ENCODE peak calls at places on chromosomes 5 and 9, in four cellular contexts. O, M, Q and Y are unnamed samples.

GRCh38 chr5:73564644-73565165 is 734 bp downstream of the ANKRA2 start:
- DNase-seq in O (no peak), M (no peak), Q (peak), Y (no peak)

GRCh38 chr5:60026174-60026573 is 132.6 kb upstream of the PDE4D start:
- DNase-seq in O (no peak), M (peak), Q (peak), Y (peak)

GRCh38 chr9:69397384-69398214 is 72.6 kb downstream of the ENTREP1 start:
- DNase-seq in O (no peak), M (no peak), Q (peak), Y (no peak)

GRCh38 chr9:111916234-111916645 is 19.6 kb downstream of the UGCG start:
- DNase-seq in O (no peak), M (no peak), Q (no peak), Y (no peak)

GRCh38 chr5:153617190-153617589 is 126.7 kb downstream of the GRIA1 start:
- DNase-seq in O (no peak), M (no peak), Q (peak), Y (peak)

GRCh38 chr9:121837113-121838010 is 185.9 kb downstream of the DAB2IP start:
- DNase-seq in O (no peak), M (no peak), Q (peak), Y (no peak)

GRCh38 chr5:58887721-58888409 is 305.0 kb downstream of the RAB3C start:
- DNase-seq in O (no peak), M (no peak), Q (peak), Y (no peak)

GRCh38 chr5:38299585-38299984 is 41.2 kb downstream of the EGFLAM start:
- DNase-seq in O (no peak), M (no peak), Q (no peak), Y (no peak)

GRCh38 chr9:7161469-7161868 is 403.7 kb downstream of the KDM4C start:
- DNase-seq in O (no peak), M (no peak), Q (no peak), Y (no peak)

GRCh38 chr5:144187699-144188294 is 17.1 kb downstream of the KCTD16 start:
- DNase-seq in O (peak), M (peak), Q (peak), Y (peak)

GRCh38 chr9:110066929-110067716 is 140.8 kb downstream of the C9orf152 start:
- DNase-seq in O (no peak), M (no peak), Q (peak), Y (no peak)

GRCh38 chr5:151214614-151215545 is 9.0 kb downstream of the CCDC69 start:
- DNase-seq in O (no peak), M (no peak), Q (no peak), Y (no peak)

GRCh38 chr9:92680166-92681119 is 10.5 kb upstream of the IPPK start:
- DNase-seq in O (no peak), M (no peak), Q (peak), Y (no peak)

GRCh38 chr5:135568241-135568640 is 10.6 kb downstream of the CXCL14 start:
- DNase-seq in O (no peak), M (no peak), Q (no peak), Y (no peak)

GRCh38 chr5:140205952-140206351 is 31.0 kb downstream of the CYSTM1 start:
- DNase-seq in O (no peak), M (no peak), Q (no peak), Y (no peak)
- TF ChIP-seq CTCF in O (no peak), M (no peak), Q (no peak), Y (no peak)

DNA sequence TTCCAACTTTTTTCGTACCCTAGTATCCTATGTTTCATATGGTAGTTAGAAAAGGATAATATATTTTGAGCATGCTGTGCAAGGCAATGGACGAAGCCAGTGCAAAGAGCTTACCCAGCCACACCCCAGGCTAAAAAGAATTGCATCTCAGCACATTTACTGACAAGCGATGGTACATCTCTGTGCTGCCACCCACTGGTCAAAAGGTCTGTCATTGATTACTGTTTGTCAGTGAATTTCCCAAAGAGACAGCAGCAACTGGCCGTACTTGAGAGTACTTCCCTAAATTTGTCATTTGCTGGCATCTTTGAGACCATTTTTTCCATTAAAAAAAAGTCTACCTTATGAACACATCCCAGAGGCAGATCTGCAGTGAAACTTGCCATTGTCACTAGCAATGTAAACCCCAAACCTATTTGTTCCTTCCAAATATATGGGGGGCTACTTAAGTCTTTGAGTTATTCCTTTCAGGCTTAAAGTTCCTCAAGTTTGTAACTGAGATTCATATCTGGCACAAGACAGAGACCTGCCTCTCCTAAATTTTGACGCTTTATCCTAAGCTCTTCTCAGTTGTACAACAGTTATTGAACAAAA is 184.3 kb downstream of the CTNND2 start:
- DNase-seq in O (peak), M (no peak), Q (peak), Y (no peak)
- TF ChIP-seq CTCF in O (peak), M (no peak), Q (peak), Y (no peak)

DNA sequence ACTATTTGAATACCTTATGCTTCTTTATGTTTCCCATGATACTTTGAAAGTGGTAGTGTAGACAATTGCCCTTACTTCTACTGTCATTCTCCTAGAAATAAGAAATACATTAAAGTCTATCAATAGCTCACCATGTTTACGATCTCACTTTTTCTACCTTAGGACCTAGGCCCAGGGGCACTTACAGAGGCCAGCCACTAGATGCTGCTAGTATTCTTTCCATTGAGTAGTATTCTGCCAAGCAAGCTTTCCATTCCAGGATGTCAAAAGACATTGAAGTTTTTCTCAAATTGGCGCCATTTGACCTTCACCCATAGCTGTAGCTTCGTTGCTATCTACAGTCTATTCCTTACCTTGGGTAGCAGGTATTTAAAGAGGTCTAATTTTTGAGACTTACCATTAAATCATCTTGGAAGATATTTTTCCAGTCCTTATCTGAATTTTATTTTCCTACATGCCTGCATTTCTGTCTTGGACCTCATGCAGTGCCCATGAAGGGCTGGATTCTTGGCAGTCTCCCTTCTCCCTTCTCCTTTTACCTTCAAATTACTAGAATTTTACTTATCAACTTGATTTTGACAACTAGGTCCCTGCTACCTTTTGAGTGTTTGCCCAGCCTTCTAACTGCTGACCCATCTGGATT is 246.0 kb upstream of the NUDT12 start:
- DNase-seq in O (peak), M (peak), Q (peak), Y (no peak)
- TF ChIP-seq CTCF in O (peak), M (peak), Q (peak), Y (peak)

DNA sequence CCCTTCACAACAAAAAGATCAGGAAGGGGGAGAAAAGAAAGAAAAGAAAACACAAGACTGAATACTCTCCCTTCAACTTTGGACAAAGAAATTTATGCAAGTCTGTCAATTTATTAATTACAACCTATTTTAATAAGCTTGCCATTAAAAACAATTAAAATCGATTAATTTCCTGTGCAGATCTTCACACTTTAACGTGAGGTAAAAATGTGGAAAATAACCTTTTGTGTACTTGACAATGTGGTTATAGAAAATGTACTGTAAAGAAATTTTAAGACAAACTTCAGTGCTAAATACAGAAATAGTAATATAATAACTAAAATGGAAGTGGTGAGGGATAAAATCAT is 2.7 kb upstream of the MLLT3 start:
- DNase-seq in O (no peak), M (no peak), Q (no peak), Y (no peak)
- TF ChIP-seq CTCF in O (no peak), M (no peak), Q (no peak), Y (no peak)

GRCh38 chr9:123727332-123727731 is 202.6 kb downstream of the DENND1A start:
- DNase-seq in O (no peak), M (no peak), Q (peak), Y (no peak)

GRCh38 chr9:123722378-123722777 is 207.5 kb downstream of the DENND1A start:
- DNase-seq in O (no peak), M (no peak), Q (no peak), Y (no peak)

GRCh38 chr9:123723135-123723875 is 206.6 kb downstream of the DENND1A start:
- DNase-seq in O (no peak), M (no peak), Q (no peak), Y (no peak)

GRCh38 chr9:123725389-123725788 is 204.5 kb downstream of the DENND1A start:
- DNase-seq in O (no peak), M (no peak), Q (peak), Y (peak)

GRCh38 chr9:123724211-123724831 is 205.6 kb downstream of the DENND1A start:
- DNase-seq in O (no peak), M (no peak), Q (peak), Y (no peak)
- TF ChIP-seq CTCF in O (peak), M (no peak), Q (peak), Y (peak)

DNA sequence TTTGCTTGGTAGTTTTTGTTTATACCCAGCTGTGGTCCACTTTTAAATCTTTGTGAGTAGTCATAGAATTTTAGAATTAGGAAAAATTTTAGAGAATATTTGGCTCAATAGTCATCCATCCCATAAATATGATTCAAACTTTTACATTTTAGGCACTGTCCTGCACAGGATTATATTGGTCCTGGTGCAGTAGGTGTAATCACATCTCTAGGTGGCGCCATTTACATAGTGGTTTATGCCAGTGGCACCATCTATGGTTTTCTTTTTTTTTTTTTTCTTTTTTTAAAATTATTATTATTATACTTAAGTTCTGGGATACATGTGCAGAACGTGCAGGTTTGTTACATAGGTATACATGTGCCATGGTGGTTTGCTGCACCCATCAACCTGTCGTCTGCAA is 260.7 kb upstream of the KCNN2 start:
- DNase-seq in O (peak), M (peak), Q (peak), Y (no peak)
- TF ChIP-seq CTCF in O (peak), M (peak), Q (peak), Y (peak)

GRCh38 chr5:126780165-126780827 is 3.4 kb downstream of the LMNB1 start:
- DNase-seq in O (peak), M (peak), Q (peak), Y (no peak)

GRCh38 chr5:126777974-126778674 is 1.2 kb downstream of the LMNB1 start:
- DNase-seq in O (peak), M (peak), Q (peak), Y (peak)

GRCh38 chr5:126778675-126779403 is 1.9 kb downstream of the LMNB1 start:
- DNase-seq in O (no peak), M (no peak), Q (peak), Y (no peak)

GRCh38 chr5:126776499-126777256 is at the start of gene LMNB1:
- DNase-seq in O (peak), M (peak), Q (peak), Y (peak)

DNA sequence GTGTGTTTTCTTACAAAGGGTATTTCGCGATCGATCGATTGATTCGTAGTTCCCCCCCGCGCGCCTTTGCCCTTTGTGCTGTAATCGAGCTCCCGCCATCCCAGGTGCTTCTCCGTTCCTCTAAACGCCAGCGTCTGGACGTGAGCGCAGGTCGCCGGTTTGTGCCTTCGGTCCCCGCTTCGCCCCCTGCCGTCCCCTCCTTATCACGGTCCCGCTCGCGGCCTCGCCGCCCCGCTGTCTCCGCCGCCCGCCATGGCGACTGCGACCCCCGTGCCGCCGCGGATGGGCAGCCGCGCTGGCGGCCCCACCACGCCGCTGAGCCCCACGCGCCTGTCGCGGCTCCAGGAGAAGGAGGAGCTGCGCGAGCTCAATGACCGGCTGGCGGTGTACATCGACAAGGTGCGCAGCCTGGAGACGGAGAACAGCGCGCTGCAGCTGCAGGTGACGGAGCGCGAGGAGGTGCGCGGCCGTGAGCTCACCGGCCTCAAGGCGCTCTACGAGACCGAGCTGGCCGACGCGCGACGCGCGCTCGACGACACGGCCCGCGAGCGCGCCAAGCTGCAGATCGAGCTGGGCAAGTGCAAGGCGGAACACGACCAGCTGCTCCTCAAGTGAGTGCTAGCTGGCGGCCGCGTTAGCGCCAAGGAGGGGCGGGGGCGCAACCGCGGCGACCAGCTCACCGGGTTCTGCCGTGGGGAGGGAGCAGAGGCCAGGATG is 479 bp downstream of the LMNB1 start:
- DNase-seq in O (peak), M (no peak), Q (peak), Y (no peak)
- TF ChIP-seq CTCF in O (peak), M (no peak), Q (no peak), Y (peak)

GRCh38 chr9:12775373-12775962 is 648 bp downstream of the LURAP1L start:
- DNase-seq in O (no peak), M (no peak), Q (no peak), Y (no peak)

GRCh38 chr9:12776775-12777055 is 1.9 kb downstream of the LURAP1L start:
- DNase-seq in O (no peak), M (no peak), Q (peak), Y (no peak)

GRCh38 chr9:12778389-12778788 is 3.6 kb downstream of the LURAP1L start:
- DNase-seq in O (no peak), M (no peak), Q (no peak), Y (no peak)

GRCh38 chr9:12775963-12776774 is 1.3 kb downstream of the LURAP1L start:
- DNase-seq in O (no peak), M (peak), Q (peak), Y (no peak)

DNA sequence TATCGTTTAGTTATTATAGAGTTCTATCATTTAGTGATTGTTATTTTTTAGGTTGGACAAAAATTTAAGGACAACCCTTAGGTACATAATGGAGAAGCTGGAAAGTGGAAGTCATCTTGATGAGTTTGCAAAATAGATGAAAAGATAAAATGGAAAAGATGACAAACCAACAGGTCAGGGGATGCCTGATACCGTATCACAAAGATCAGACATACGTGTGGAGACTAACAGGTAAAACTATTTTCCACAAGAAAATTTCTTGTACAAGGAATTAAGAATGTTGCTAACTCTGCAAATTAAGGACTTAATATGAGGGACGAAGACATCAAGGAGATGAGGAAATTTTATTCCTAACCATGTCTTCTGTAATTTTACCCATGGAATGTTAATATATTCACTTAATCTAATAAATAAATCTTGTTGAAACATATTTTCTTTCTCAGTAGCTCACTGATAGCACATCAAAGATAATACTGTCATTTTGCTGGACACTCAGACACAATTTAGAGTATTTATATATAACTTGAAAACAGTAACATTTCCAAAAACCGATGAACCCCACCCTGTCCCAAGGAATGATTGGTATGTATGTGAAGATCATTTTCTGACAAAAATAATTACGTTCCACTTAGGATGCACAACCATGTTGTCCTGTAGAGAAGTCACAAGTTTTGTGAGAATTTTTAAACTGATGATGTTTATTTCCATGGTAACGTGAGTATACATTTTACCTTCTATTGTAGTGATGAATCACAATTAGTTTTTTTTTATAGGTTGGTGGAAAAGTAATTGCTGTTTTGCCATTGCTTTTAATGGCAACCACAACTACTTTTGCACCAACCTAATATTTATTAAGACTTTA is 2.6 kb downstream of the LURAP1L start:
- DNase-seq in O (no peak), M (no peak), Q (no peak), Y (no peak)
- TF ChIP-seq CTCF in O (no peak), M (no peak), Q (no peak), Y (no peak)

GRCh38 chr5:53991942-53992341 is 318.4 kb downstream of the ARL15 start:
- DNase-seq in O (no peak), M (no peak), Q (peak), Y (no peak)
- TF ChIP-seq CTCF in O (peak), M (peak), Q (peak), Y (peak)